ENCODE peak calls at places on chromosomes 11 and 22, in ten cellular contexts. One of them, this sample, is unnamed. For H3K4me1 and H3K27me3, the result is how much of the 10 kb centered on the place peaks cover.

GRCh38 chr11:129698212-129698611 is 117.4 kb upstream of the TMEM45B start:
- DNase-seq in tibial artery: no peak
- DNase-seq in cardiac muscle cell: no peak
- DNase-seq in NT2/D1: no peak
- DNase-seq in SK-N-SH: no peak
- DNase-seq in IMR-90: no peak
- DNase-seq in lung: no peak
- DNase-seq in BE2C: no peak
- DNase-seq in psoas muscle: no peak
- DNase-seq in DND-41: no peak
- DNase-seq in this sample: no peak

GRCh38 chr11:99171330-99171729 is 150.6 kb downstream of the CNTN5 start:
- DNase-seq in tibial artery: no peak
- DNase-seq in cardiac muscle cell: no peak
- DNase-seq in NT2/D1: no peak
- DNase-seq in SK-N-SH: no peak
- DNase-seq in IMR-90: no peak
- DNase-seq in lung: no peak
- DNase-seq in BE2C: no peak
- DNase-seq in psoas muscle: no peak
- DNase-seq in DND-41: no peak
- DNase-seq in this sample: no peak

GRCh38 chr11:41235670-41236069 is 223.8 kb downstream of the LRRC4C start:
- DNase-seq in tibial artery: no peak
- DNase-seq in cardiac muscle cell: no peak
- DNase-seq in NT2/D1: no peak
- DNase-seq in SK-N-SH: no peak
- DNase-seq in IMR-90: no peak
- DNase-seq in lung: no peak
- DNase-seq in BE2C: no peak
- DNase-seq in psoas muscle: no peak
- DNase-seq in DND-41: no peak
- DNase-seq in this sample: no peak

GRCh38 chr11:110470716-110471115 is 41.0 kb downstream of the FDX1 start:
- DNase-seq in tibial artery: no peak
- DNase-seq in cardiac muscle cell: no peak
- DNase-seq in NT2/D1: no peak
- DNase-seq in SK-N-SH: no peak
- DNase-seq in IMR-90: peak
- DNase-seq in lung: no peak
- DNase-seq in BE2C: no peak
- DNase-seq in psoas muscle: no peak
- DNase-seq in DND-41: no peak
- DNase-seq in this sample: no peak

GRCh38 chr11:88543902-88544655 is 206.5 kb upstream of the CTSC start:
- DNase-seq in tibial artery: peak
- DNase-seq in cardiac muscle cell: peak
- DNase-seq in NT2/D1: peak
- DNase-seq in SK-N-SH: peak
- DNase-seq in IMR-90: peak
- DNase-seq in lung: peak
- DNase-seq in BE2C: peak
- DNase-seq in psoas muscle: peak
- DNase-seq in DND-41: peak
- DNase-seq in this sample: peak

GRCh38 chr22:36193171-36193570 is 8.4 kb downstream of the APOL4 start:
- DNase-seq in tibial artery: no peak
- DNase-seq in cardiac muscle cell: no peak
- DNase-seq in NT2/D1: no peak
- DNase-seq in SK-N-SH: no peak
- DNase-seq in IMR-90: no peak
- DNase-seq in lung: no peak
- DNase-seq in BE2C: no peak
- DNase-seq in psoas muscle: no peak
- DNase-seq in DND-41: no peak
- DNase-seq in this sample: no peak

GRCh38 chr22:23058063-23058462 is 12.3 kb upstream of the GNAZ start:
- DNase-seq in tibial artery: no peak
- DNase-seq in cardiac muscle cell: no peak
- DNase-seq in NT2/D1: no peak
- DNase-seq in SK-N-SH: no peak
- DNase-seq in IMR-90: no peak
- DNase-seq in lung: no peak
- DNase-seq in BE2C: no peak
- DNase-seq in psoas muscle: no peak
- DNase-seq in DND-41: no peak
- DNase-seq in this sample: no peak

GRCh38 chr11:64834723-64835615 is 9.5 kb downstream of the CDC42BPG start:
- DNase-seq in tibial artery: no peak
- DNase-seq in cardiac muscle cell: peak
- DNase-seq in NT2/D1: no peak
- DNase-seq in SK-N-SH: no peak
- DNase-seq in IMR-90: no peak
- DNase-seq in lung: peak
- DNase-seq in BE2C: no peak
- DNase-seq in psoas muscle: no peak
- DNase-seq in DND-41: no peak
- DNase-seq in this sample: no peak

GRCh38 chr22:44192811-44193536 is 12.2 kb downstream of the PARVG start:
- DNase-seq in tibial artery: no peak
- DNase-seq in cardiac muscle cell: no peak
- DNase-seq in NT2/D1: no peak
- DNase-seq in SK-N-SH: no peak
- DNase-seq in IMR-90: no peak
- DNase-seq in lung: no peak
- DNase-seq in BE2C: no peak
- DNase-seq in psoas muscle: no peak
- DNase-seq in DND-41: no peak
- DNase-seq in this sample: no peak

GRCh38 chr22:44191036-44191454 is 10.3 kb downstream of the PARVG start:
- DNase-seq in tibial artery: no peak
- DNase-seq in cardiac muscle cell: no peak
- DNase-seq in NT2/D1: no peak
- DNase-seq in SK-N-SH: no peak
- DNase-seq in IMR-90: no peak
- DNase-seq in lung: no peak
- DNase-seq in BE2C: no peak
- DNase-seq in psoas muscle: no peak
- DNase-seq in DND-41: no peak
- DNase-seq in this sample: no peak

GRCh38 chr22:44193537-44193896 is 12.8 kb downstream of the PARVG start:
- DNase-seq in tibial artery: no peak
- DNase-seq in cardiac muscle cell: no peak
- DNase-seq in NT2/D1: no peak
- DNase-seq in SK-N-SH: no peak
- DNase-seq in IMR-90: no peak
- DNase-seq in lung: no peak
- DNase-seq in BE2C: no peak
- DNase-seq in psoas muscle: no peak
- DNase-seq in DND-41: no peak
- DNase-seq in this sample: no peak

GRCh38 chr22:44190381-44190976 is 9.8 kb downstream of the PARVG start:
- DNase-seq in tibial artery: no peak
- DNase-seq in cardiac muscle cell: no peak
- DNase-seq in NT2/D1: no peak
- DNase-seq in SK-N-SH: no peak
- DNase-seq in IMR-90: no peak
- DNase-seq in lung: no peak
- DNase-seq in BE2C: no peak
- DNase-seq in psoas muscle: no peak
- DNase-seq in DND-41: no peak
- DNase-seq in this sample: no peak

DNA sequence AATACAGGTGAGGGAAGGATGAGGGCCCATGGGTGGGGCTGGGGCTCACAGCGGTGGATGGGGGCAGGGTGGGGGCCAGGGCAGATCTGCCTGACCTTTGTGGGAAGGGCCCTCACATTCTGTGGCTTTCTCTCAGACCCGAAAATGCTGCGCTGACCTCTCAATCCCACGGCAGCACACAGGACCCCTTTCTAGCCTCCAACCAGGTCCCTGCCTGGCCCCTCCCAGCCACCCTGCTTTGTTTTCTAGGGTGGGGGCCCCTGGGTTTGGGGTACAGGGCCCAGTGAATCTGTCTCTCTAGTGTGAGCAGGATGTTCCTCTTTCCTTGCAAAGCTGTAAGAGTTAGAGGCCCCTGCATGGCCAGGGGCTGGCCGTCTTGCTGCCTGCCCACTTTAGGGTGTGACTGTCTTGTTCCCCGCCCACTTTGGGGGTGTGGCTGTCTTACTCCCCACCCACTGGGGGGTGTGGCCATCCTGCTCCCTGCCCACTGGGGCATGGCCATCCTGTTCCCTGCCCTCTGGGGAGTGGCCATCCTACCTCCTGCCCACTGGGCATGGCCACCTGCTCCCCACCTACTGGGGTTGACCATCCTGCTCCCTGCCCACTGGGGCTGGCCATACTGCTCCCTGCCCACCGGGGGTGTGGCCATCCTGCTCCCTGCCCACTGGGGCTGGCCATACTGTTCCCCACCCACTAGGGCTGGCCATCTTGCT is 11.5 kb downstream of the PARVG start:
- DNase-seq in tibial artery: no peak
- DNase-seq in cardiac muscle cell: peak
- DNase-seq in NT2/D1: peak
- DNase-seq in SK-N-SH: peak
- DNase-seq in IMR-90: no peak
- DNase-seq in lung: no peak
- DNase-seq in BE2C: peak
- DNase-seq in psoas muscle: no peak
- DNase-seq in DND-41: peak
- DNase-seq in this sample: peak
- H3K4me1 ChIP-seq in tibial artery: under half
- H3K4me1 ChIP-seq in cardiac muscle cell: under half
- H3K4me1 ChIP-seq in NT2/D1: under half
- H3K4me1 ChIP-seq in SK-N-SH: under half
- H3K4me1 ChIP-seq in IMR-90: under half
- H3K4me1 ChIP-seq in lung: under half
- H3K4me1 ChIP-seq in BE2C: under half
- H3K4me1 ChIP-seq in psoas muscle: under half
- H3K4me1 ChIP-seq in DND-41: under half
- H3K4me1 ChIP-seq in this sample: under half

GRCh38 chr22:45832959-45833580 is 143.9 kb downstream of the WNT7B start:
- DNase-seq in tibial artery: no peak
- DNase-seq in cardiac muscle cell: no peak
- DNase-seq in NT2/D1: no peak
- DNase-seq in SK-N-SH: no peak
- DNase-seq in IMR-90: no peak
- DNase-seq in lung: no peak
- DNase-seq in BE2C: no peak
- DNase-seq in psoas muscle: no peak
- DNase-seq in DND-41: no peak
- DNase-seq in this sample: no peak

GRCh38 chr22:45830531-45831245 is 146.3 kb downstream of the WNT7B start:
- DNase-seq in tibial artery: no peak
- DNase-seq in cardiac muscle cell: peak
- DNase-seq in NT2/D1: no peak
- DNase-seq in SK-N-SH: no peak
- DNase-seq in IMR-90: peak
- DNase-seq in lung: no peak
- DNase-seq in BE2C: no peak
- DNase-seq in psoas muscle: no peak
- DNase-seq in DND-41: no peak
- DNase-seq in this sample: no peak

GRCh38 chr22:45833613-45834012 is 143.3 kb downstream of the WNT7B start:
- DNase-seq in tibial artery: no peak
- DNase-seq in cardiac muscle cell: no peak
- DNase-seq in NT2/D1: no peak
- DNase-seq in SK-N-SH: no peak
- DNase-seq in IMR-90: no peak
- DNase-seq in lung: no peak
- DNase-seq in BE2C: no peak
- DNase-seq in psoas muscle: no peak
- DNase-seq in DND-41: no peak
- DNase-seq in this sample: no peak

GRCh38 chr22:45832180-45832579 is 144.8 kb downstream of the WNT7B start:
- DNase-seq in tibial artery: no peak
- DNase-seq in cardiac muscle cell: no peak
- DNase-seq in NT2/D1: no peak
- DNase-seq in SK-N-SH: no peak
- DNase-seq in IMR-90: no peak
- DNase-seq in lung: no peak
- DNase-seq in BE2C: no peak
- DNase-seq in psoas muscle: no peak
- DNase-seq in DND-41: no peak
- DNase-seq in this sample: no peak

DNA sequence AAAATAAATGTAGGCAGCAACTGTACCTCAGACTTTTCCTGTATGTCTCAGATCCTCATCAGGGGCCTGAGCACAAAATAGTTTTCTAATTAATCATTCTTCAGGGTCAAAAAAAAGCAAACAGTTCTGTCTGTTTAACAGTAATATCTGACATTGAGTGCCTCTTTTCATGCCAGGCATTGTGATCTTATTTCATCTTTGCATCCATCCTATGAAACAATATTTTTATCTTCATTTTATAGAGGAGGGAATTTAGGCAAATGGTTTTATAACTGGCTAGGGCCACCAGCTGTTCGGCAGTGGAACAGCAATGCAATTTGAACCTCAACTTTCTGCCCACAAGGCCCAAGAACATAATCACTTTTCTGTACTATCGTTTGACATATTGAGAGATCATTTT is 145.6 kb downstream of the WNT7B start:
- DNase-seq in tibial artery: no peak
- DNase-seq in cardiac muscle cell: peak
- DNase-seq in NT2/D1: no peak
- DNase-seq in SK-N-SH: no peak
- DNase-seq in IMR-90: peak
- DNase-seq in lung: no peak
- DNase-seq in BE2C: no peak
- DNase-seq in psoas muscle: no peak
- DNase-seq in DND-41: no peak
- DNase-seq in this sample: no peak
- H3K27me3 ChIP-seq in tibial artery: under half
- H3K27me3 ChIP-seq in cardiac muscle cell: under half
- H3K27me3 ChIP-seq in NT2/D1: under half
- H3K27me3 ChIP-seq in SK-N-SH: under half
- H3K27me3 ChIP-seq in IMR-90: under half
- H3K27me3 ChIP-seq in lung: under half
- H3K27me3 ChIP-seq in BE2C: under half
- H3K27me3 ChIP-seq in psoas muscle: under half
- H3K27me3 ChIP-seq in DND-41: under half
- H3K27me3 ChIP-seq in this sample: under half

GRCh38 chr11:47470671-47471070 is 21.7 kb upstream of the RAPSN start:
- DNase-seq in tibial artery: no peak
- DNase-seq in cardiac muscle cell: no peak
- DNase-seq in NT2/D1: no peak
- DNase-seq in SK-N-SH: no peak
- DNase-seq in IMR-90: no peak
- DNase-seq in lung: no peak
- DNase-seq in BE2C: no peak
- DNase-seq in psoas muscle: no peak
- DNase-seq in DND-41: no peak
- DNase-seq in this sample: no peak
- H3K4me1 ChIP-seq in tibial artery: under half
- H3K4me1 ChIP-seq in cardiac muscle cell: under half
- H3K4me1 ChIP-seq in NT2/D1: under half
- H3K4me1 ChIP-seq in SK-N-SH: under half
- H3K4me1 ChIP-seq in IMR-90: under half
- H3K4me1 ChIP-seq in lung: under half
- H3K4me1 ChIP-seq in BE2C: under half
- H3K4me1 ChIP-seq in psoas muscle: under half
- H3K4me1 ChIP-seq in DND-41: under half
- H3K4me1 ChIP-seq in this sample: under half

GRCh38 chr11:127531167-127531566 is 530.6 kb upstream of the KIRREL3 start:
- DNase-seq in tibial artery: no peak
- DNase-seq in cardiac muscle cell: no peak
- DNase-seq in NT2/D1: no peak
- DNase-seq in SK-N-SH: no peak
- DNase-seq in IMR-90: no peak
- DNase-seq in lung: no peak
- DNase-seq in BE2C: no peak
- DNase-seq in psoas muscle: no peak
- DNase-seq in DND-41: no peak
- DNase-seq in this sample: no peak

GRCh38 chr11:127524618-127525017 is 524.0 kb upstream of the KIRREL3 start:
- DNase-seq in tibial artery: no peak
- DNase-seq in cardiac muscle cell: no peak
- DNase-seq in NT2/D1: no peak
- DNase-seq in SK-N-SH: no peak
- DNase-seq in IMR-90: no peak
- DNase-seq in lung: no peak
- DNase-seq in BE2C: no peak
- DNase-seq in psoas muscle: no peak
- DNase-seq in DND-41: no peak
- DNase-seq in this sample: no peak

GRCh38 chr11:127528297-127528696 is 527.7 kb upstream of the KIRREL3 start:
- DNase-seq in tibial artery: no peak
- DNase-seq in cardiac muscle cell: no peak
- DNase-seq in NT2/D1: no peak
- DNase-seq in SK-N-SH: no peak
- DNase-seq in IMR-90: no peak
- DNase-seq in lung: no peak
- DNase-seq in BE2C: no peak
- DNase-seq in psoas muscle: no peak
- DNase-seq in DND-41: no peak
- DNase-seq in this sample: no peak
- H3K27me3 ChIP-seq in tibial artery: under half
- H3K27me3 ChIP-seq in cardiac muscle cell: under half
- H3K27me3 ChIP-seq in NT2/D1: under half
- H3K27me3 ChIP-seq in SK-N-SH: under half
- H3K27me3 ChIP-seq in IMR-90: under half
- H3K27me3 ChIP-seq in lung: under half
- H3K27me3 ChIP-seq in BE2C: under half
- H3K27me3 ChIP-seq in psoas muscle: under half
- H3K27me3 ChIP-seq in DND-41: under half
- H3K27me3 ChIP-seq in this sample: under half